ENCODE peak calls at places on chromosomes 5 and 9, in ten cellular contexts. C, R, N, B, Y, S, U, V, W and G are unnamed samples.

GRCh38 chr5:26894719-26895263 is 143.6 kb downstream of the CDH9 start:
- DNase-seq in Y (no peak), S (no peak), N (peak), B (no peak), U (no peak), V (peak), C (no peak), W (no peak), R (no peak), G (no peak)

GRCh38 chr5:57495285-57495684 is 12.7 kb upstream of the ACTBL2 start:
- DNase-seq in R (no peak), Y (no peak), B (no peak), V (peak), W (no peak), C (no peak), S (no peak), N (no peak), U (no peak), G (no peak)

GRCh38 chr5:55714749-55715148 is 2.6 kb upstream of the SLC38A9 start:
- DNase-seq in C (no peak), W (no peak), N (peak), S (no peak), R (no peak), B (no peak), U (no peak), Y (no peak), V (no peak), G (no peak)

GRCh38 chr9:121992571-121993212 is 100.4 kb downstream of the TTLL11 start:
- DNase-seq in B (peak), S (peak), C (peak), U (peak), N (peak), V (peak), Y (peak), W (peak), R (peak), G (peak)

GRCh38 chr9:4048441-4048840 is 251.4 kb downstream of the GLIS3 start:
- DNase-seq in C (no peak), S (no peak), Y (no peak), B (no peak), R (no peak), V (peak), W (peak), U (no peak), N (no peak), G (peak)

GRCh38 chr5:173472784-173473278 is 143.6 kb downstream of the BOD1 start:
- DNase-seq in W (peak), V (peak), B (no peak), R (peak), Y (no peak), C (no peak), U (no peak), N (no peak), S (peak), G (no peak)

GRCh38 chr9:6068983-6069382 is 53.6 kb upstream of the RANBP6 start:
- DNase-seq in R (no peak), N (no peak), U (no peak), W (no peak), V (no peak), B (no peak), S (no peak), Y (no peak), C (no peak), G (no peak)

GRCh38 chr5:100872409-100873190 is 30.5 kb downstream of the ST8SIA4 start:
- DNase-seq in C (no peak), Y (no peak), W (no peak), B (no peak), S (no peak), N (no peak), R (no peak), U (no peak), V (no peak), G (no peak)

GRCh38 chr5:132064738-132065331 is 4.4 kb downstream of the IL3 start:
- DNase-seq in W (peak), C (peak), Y (peak), N (peak), S (peak), B (peak), U (peak), R (peak), V (peak), G (peak)

GRCh38 chr5:4720831-4721230 is 419.3 kb upstream of the ADAMTS16 start:
- DNase-seq in B (no peak), U (no peak), V (no peak), S (no peak), R (no peak), C (no peak), N (no peak), W (no peak), Y (no peak), G (no peak)